ENCODE peak calls at places on chromosome 22, in seven cellular contexts. One of them, this sample, is unnamed.

GRCh38 chr22:50530857-50531545 is 1.2 kb upstream of the TYMP start:
- DNase-seq in stimulated activated CD8-positive, alpha-beta memory T cell treated with anti-CD3 and anti-CD28 coated beads, Interleukin-15, amount 100 ng/mL, for 4 hours: peak
- DNase-seq in NCI-H446: no peak
- DNase-seq in osteocyte: peak
- DNase-seq in anterior cingulate cortex: no peak
- DNase-seq in nephron progenitor cell: peak
- DNase-seq in choroid plexus epithelial cell: peak
- DNase-seq in this sample: no peak

GRCh38 chr22:18057568-18058209 is 20.1 kb upstream of the PEX26 start:
- DNase-seq in anterior cingulate cortex: peak
- DNase-seq in NCI-H446: peak
- DNase-seq in nephron progenitor cell: no peak
- DNase-seq in stimulated activated CD8-positive, alpha-beta memory T cell treated with anti-CD3 and anti-CD28 coated beads, Interleukin-15, amount 100 ng/mL, for 4 hours: no peak
- DNase-seq in choroid plexus epithelial cell: peak
- DNase-seq in osteocyte: no peak
- DNase-seq in this sample: no peak

GRCh38 chr22:49056301-49056700 is 771.4 kb downstream of the BRD1 start:
- DNase-seq in NCI-H446: no peak
- DNase-seq in osteocyte: no peak
- DNase-seq in choroid plexus epithelial cell: no peak
- DNase-seq in stimulated activated CD8-positive, alpha-beta memory T cell treated with anti-CD3 and anti-CD28 coated beads, Interleukin-15, amount 100 ng/mL, for 4 hours: no peak
- DNase-seq in nephron progenitor cell: no peak
- DNase-seq in anterior cingulate cortex: no peak
- DNase-seq in this sample: no peak

GRCh38 chr22:23753371-23753770 is 854 bp downstream of the VPREB3 start:
- DNase-seq in anterior cingulate cortex: no peak
- DNase-seq in stimulated activated CD8-positive, alpha-beta memory T cell treated with anti-CD3 and anti-CD28 coated beads, Interleukin-15, amount 100 ng/mL, for 4 hours: no peak
- DNase-seq in NCI-H446: no peak
- DNase-seq in choroid plexus epithelial cell: no peak
- DNase-seq in osteocyte: no peak
- DNase-seq in nephron progenitor cell: no peak
- DNase-seq in this sample: no peak

GRCh38 chr22:28907311-28908008 is 24.1 kb downstream of the ZNRF3 start:
- DNase-seq in choroid plexus epithelial cell: no peak
- DNase-seq in osteocyte: no peak
- DNase-seq in NCI-H446: no peak
- DNase-seq in stimulated activated CD8-positive, alpha-beta memory T cell treated with anti-CD3 and anti-CD28 coated beads, Interleukin-15, amount 100 ng/mL, for 4 hours: no peak
- DNase-seq in anterior cingulate cortex: no peak
- DNase-seq in nephron progenitor cell: no peak
- DNase-seq in this sample: peak

GRCh38 chr22:20781272-20781990 is 7.5 kb downstream of the SERPIND1 start:
- DNase-seq in choroid plexus epithelial cell: peak
- DNase-seq in nephron progenitor cell: no peak
- DNase-seq in stimulated activated CD8-positive, alpha-beta memory T cell treated with anti-CD3 and anti-CD28 coated beads, Interleukin-15, amount 100 ng/mL, for 4 hours: no peak
- DNase-seq in anterior cingulate cortex: no peak
- DNase-seq in osteocyte: no peak
- DNase-seq in NCI-H446: no peak
- DNase-seq in this sample: no peak

GRCh38 chr22:43346521-43346929 is 3.4 kb upstream of the SCUBE1 start:
- DNase-seq in NCI-H446: no peak
- DNase-seq in stimulated activated CD8-positive, alpha-beta memory T cell treated with anti-CD3 and anti-CD28 coated beads, Interleukin-15, amount 100 ng/mL, for 4 hours: peak
- DNase-seq in osteocyte: no peak
- DNase-seq in choroid plexus epithelial cell: peak
- DNase-seq in anterior cingulate cortex: no peak
- DNase-seq in nephron progenitor cell: peak
- DNase-seq in this sample: no peak

GRCh38 chr22:44381761-44382454 is 69.2 kb upstream of the SHISAL1 start:
- DNase-seq in stimulated activated CD8-positive, alpha-beta memory T cell treated with anti-CD3 and anti-CD28 coated beads, Interleukin-15, amount 100 ng/mL, for 4 hours: no peak
- DNase-seq in osteocyte: no peak
- DNase-seq in NCI-H446: no peak
- DNase-seq in nephron progenitor cell: peak
- DNase-seq in anterior cingulate cortex: no peak
- DNase-seq in choroid plexus epithelial cell: no peak
- DNase-seq in this sample: no peak

GRCh38 chr22:43540570-43540969 is 128.8 kb downstream of the MPPED1 start:
- DNase-seq in anterior cingulate cortex: no peak
- DNase-seq in choroid plexus epithelial cell: no peak
- DNase-seq in osteocyte: no peak
- DNase-seq in nephron progenitor cell: no peak
- DNase-seq in NCI-H446: no peak
- DNase-seq in stimulated activated CD8-positive, alpha-beta memory T cell treated with anti-CD3 and anti-CD28 coated beads, Interleukin-15, amount 100 ng/mL, for 4 hours: no peak
- DNase-seq in this sample: no peak

GRCh38 chr22:21045585-21046294 is at the start of gene LRRC74B:
- DNase-seq in NCI-H446: peak
- DNase-seq in stimulated activated CD8-positive, alpha-beta memory T cell treated with anti-CD3 and anti-CD28 coated beads, Interleukin-15, amount 100 ng/mL, for 4 hours: peak
- DNase-seq in choroid plexus epithelial cell: peak
- DNase-seq in osteocyte: peak
- DNase-seq in anterior cingulate cortex: peak
- DNase-seq in nephron progenitor cell: peak
- DNase-seq in this sample: peak

GRCh38 chr22:46007848-46008261 is 30.9 kb upstream of the WNT7B start:
- DNase-seq in choroid plexus epithelial cell: peak
- DNase-seq in stimulated activated CD8-positive, alpha-beta memory T cell treated with anti-CD3 and anti-CD28 coated beads, Interleukin-15, amount 100 ng/mL, for 4 hours: no peak
- DNase-seq in anterior cingulate cortex: no peak
- DNase-seq in NCI-H446: no peak
- DNase-seq in nephron progenitor cell: no peak
- DNase-seq in osteocyte: no peak
- DNase-seq in this sample: peak

GRCh38 chr22:19728836-19729235 is 5.5 kb downstream of the GP1BB start:
- DNase-seq in choroid plexus epithelial cell: no peak
- DNase-seq in NCI-H446: no peak
- DNase-seq in anterior cingulate cortex: no peak
- DNase-seq in stimulated activated CD8-positive, alpha-beta memory T cell treated with anti-CD3 and anti-CD28 coated beads, Interleukin-15, amount 100 ng/mL, for 4 hours: no peak
- DNase-seq in osteocyte: no peak
- DNase-seq in nephron progenitor cell: no peak
- DNase-seq in this sample: no peak

GRCh38 chr22:46854125-46854870 is 91.8 kb downstream of the TBC1D22A start:
- DNase-seq in stimulated activated CD8-positive, alpha-beta memory T cell treated with anti-CD3 and anti-CD28 coated beads, Interleukin-15, amount 100 ng/mL, for 4 hours: no peak
- DNase-seq in osteocyte: no peak
- DNase-seq in nephron progenitor cell: no peak
- DNase-seq in choroid plexus epithelial cell: peak
- DNase-seq in NCI-H446: no peak
- DNase-seq in anterior cingulate cortex: no peak
- DNase-seq in this sample: no peak

GRCh38 chr22:43136255-43136654 is 6.9 kb downstream of the MCAT start:
- DNase-seq in anterior cingulate cortex: peak
- DNase-seq in osteocyte: no peak
- DNase-seq in stimulated activated CD8-positive, alpha-beta memory T cell treated with anti-CD3 and anti-CD28 coated beads, Interleukin-15, amount 100 ng/mL, for 4 hours: no peak
- DNase-seq in choroid plexus epithelial cell: peak
- DNase-seq in nephron progenitor cell: peak
- DNase-seq in NCI-H446: no peak
- DNase-seq in this sample: no peak

GRCh38 chr22:32758866-32759385 is 42.6 kb upstream of the TIMP3 start:
- DNase-seq in choroid plexus epithelial cell: no peak
- DNase-seq in nephron progenitor cell: no peak
- DNase-seq in stimulated activated CD8-positive, alpha-beta memory T cell treated with anti-CD3 and anti-CD28 coated beads, Interleukin-15, amount 100 ng/mL, for 4 hours: no peak
- DNase-seq in anterior cingulate cortex: no peak
- DNase-seq in NCI-H446: no peak
- DNase-seq in osteocyte: no peak
- DNase-seq in this sample: no peak

GRCh38 chr22:44363214-44363979 is 50.6 kb upstream of the SHISAL1 start:
- DNase-seq in choroid plexus epithelial cell: peak
- DNase-seq in nephron progenitor cell: no peak
- DNase-seq in anterior cingulate cortex: peak
- DNase-seq in NCI-H446: no peak
- DNase-seq in osteocyte: peak
- DNase-seq in stimulated activated CD8-positive, alpha-beta memory T cell treated with anti-CD3 and anti-CD28 coated beads, Interleukin-15, amount 100 ng/mL, for 4 hours: no peak
- DNase-seq in this sample: peak

GRCh38 chr22:44352378-44353062 is 39.8 kb upstream of the SHISAL1 start:
- DNase-seq in anterior cingulate cortex: no peak
- DNase-seq in NCI-H446: no peak
- DNase-seq in choroid plexus epithelial cell: no peak
- DNase-seq in nephron progenitor cell: no peak
- DNase-seq in osteocyte: no peak
- DNase-seq in stimulated activated CD8-positive, alpha-beta memory T cell treated with anti-CD3 and anti-CD28 coated beads, Interleukin-15, amount 100 ng/mL, for 4 hours: no peak
- DNase-seq in this sample: no peak

GRCh38 chr22:41048791-41049717 is 43.3 kb upstream of the EP300 start:
- DNase-seq in nephron progenitor cell: peak
- DNase-seq in choroid plexus epithelial cell: peak
- DNase-seq in stimulated activated CD8-positive, alpha-beta memory T cell treated with anti-CD3 and anti-CD28 coated beads, Interleukin-15, amount 100 ng/mL, for 4 hours: no peak
- DNase-seq in anterior cingulate cortex: peak
- DNase-seq in osteocyte: no peak
- DNase-seq in NCI-H446: no peak
- DNase-seq in this sample: no peak

GRCh38 chr22:47976219-47976618 is 1213.8 kb downstream of the TBC1D22A start:
- DNase-seq in NCI-H446: no peak
- DNase-seq in nephron progenitor cell: no peak
- DNase-seq in anterior cingulate cortex: no peak
- DNase-seq in choroid plexus epithelial cell: no peak
- DNase-seq in stimulated activated CD8-positive, alpha-beta memory T cell treated with anti-CD3 and anti-CD28 coated beads, Interleukin-15, amount 100 ng/mL, for 4 hours: no peak
- DNase-seq in osteocyte: no peak
- DNase-seq in this sample: no peak

GRCh38 chr22:19884161-19884953 is 29.7 kb upstream of the GNB1L start:
- DNase-seq in anterior cingulate cortex: no peak
- DNase-seq in stimulated activated CD8-positive, alpha-beta memory T cell treated with anti-CD3 and anti-CD28 coated beads, Interleukin-15, amount 100 ng/mL, for 4 hours: no peak
- DNase-seq in osteocyte: no peak
- DNase-seq in nephron progenitor cell: no peak
- DNase-seq in choroid plexus epithelial cell: no peak
- DNase-seq in NCI-H446: no peak
- DNase-seq in this sample: no peak

GRCh38 chr22:20324139-20324516 is 4.3 kb upstream of the DGCR6L start:
- DNase-seq in anterior cingulate cortex: no peak
- DNase-seq in NCI-H446: no peak
- DNase-seq in nephron progenitor cell: no peak
- DNase-seq in choroid plexus epithelial cell: no peak
- DNase-seq in osteocyte: no peak
- DNase-seq in stimulated activated CD8-positive, alpha-beta memory T cell treated with anti-CD3 and anti-CD28 coated beads, Interleukin-15, amount 100 ng/mL, for 4 hours: no peak
- DNase-seq in this sample: no peak

GRCh38 chr22:37633082-37633692 is 6.3 kb upstream of the SH3BP1 start:
- DNase-seq in choroid plexus epithelial cell: no peak
- DNase-seq in nephron progenitor cell: no peak
- DNase-seq in anterior cingulate cortex: no peak
- DNase-seq in stimulated activated CD8-positive, alpha-beta memory T cell treated with anti-CD3 and anti-CD28 coated beads, Interleukin-15, amount 100 ng/mL, for 4 hours: no peak
- DNase-seq in osteocyte: no peak
- DNase-seq in NCI-H446: no peak
- DNase-seq in this sample: no peak

GRCh38 chr22:21642584-21643448 is 714 bp downstream of the SDF2L1 start:
- DNase-seq in osteocyte: peak
- DNase-seq in anterior cingulate cortex: no peak
- DNase-seq in NCI-H446: peak
- DNase-seq in choroid plexus epithelial cell: peak
- DNase-seq in stimulated activated CD8-positive, alpha-beta memory T cell treated with anti-CD3 and anti-CD28 coated beads, Interleukin-15, amount 100 ng/mL, for 4 hours: no peak
- DNase-seq in nephron progenitor cell: peak
- DNase-seq in this sample: peak

GRCh38 chr22:48523091-48523490 is 1304.6 kb downstream of the BRD1 start:
- DNase-seq in anterior cingulate cortex: no peak
- DNase-seq in osteocyte: no peak
- DNase-seq in choroid plexus epithelial cell: no peak
- DNase-seq in nephron progenitor cell: no peak
- DNase-seq in stimulated activated CD8-positive, alpha-beta memory T cell treated with anti-CD3 and anti-CD28 coated beads, Interleukin-15, amount 100 ng/mL, for 4 hours: no peak
- DNase-seq in NCI-H446: no peak
- DNase-seq in this sample: no peak

GRCh38 chr22:38774496-38775166 is 18.8 kb upstream of the SUN2 start:
- DNase-seq in anterior cingulate cortex: no peak
- DNase-seq in choroid plexus epithelial cell: no peak
- DNase-seq in NCI-H446: no peak
- DNase-seq in stimulated activated CD8-positive, alpha-beta memory T cell treated with anti-CD3 and anti-CD28 coated beads, Interleukin-15, amount 100 ng/mL, for 4 hours: no peak
- DNase-seq in nephron progenitor cell: no peak
- DNase-seq in osteocyte: no peak
- DNase-seq in this sample: no peak

GRCh38 chr22:46084943-46085830 is 65.1 kb upstream of the PPARA start:
- DNase-seq in anterior cingulate cortex: peak
- DNase-seq in osteocyte: no peak
- DNase-seq in choroid plexus epithelial cell: no peak
- DNase-seq in nephron progenitor cell: no peak
- DNase-seq in NCI-H446: no peak
- DNase-seq in stimulated activated CD8-positive, alpha-beta memory T cell treated with anti-CD3 and anti-CD28 coated beads, Interleukin-15, amount 100 ng/mL, for 4 hours: no peak
- DNase-seq in this sample: no peak

GRCh38 chr22:27487600-27488450 is 313.7 kb downstream of the MN1 start:
- DNase-seq in anterior cingulate cortex: no peak
- DNase-seq in nephron progenitor cell: no peak
- DNase-seq in NCI-H446: no peak
- DNase-seq in stimulated activated CD8-positive, alpha-beta memory T cell treated with anti-CD3 and anti-CD28 coated beads, Interleukin-15, amount 100 ng/mL, for 4 hours: no peak
- DNase-seq in osteocyte: no peak
- DNase-seq in choroid plexus epithelial cell: peak
- DNase-seq in this sample: no peak

GRCh38 chr22:22348127-22348814 is 103.7 kb downstream of the VPREB1 start:
- DNase-seq in choroid plexus epithelial cell: peak
- DNase-seq in osteocyte: no peak
- DNase-seq in stimulated activated CD8-positive, alpha-beta memory T cell treated with anti-CD3 and anti-CD28 coated beads, Interleukin-15, amount 100 ng/mL, for 4 hours: no peak
- DNase-seq in anterior cingulate cortex: peak
- DNase-seq in nephron progenitor cell: no peak
- DNase-seq in NCI-H446: no peak
- DNase-seq in this sample: no peak

GRCh38 chr22:23376256-23376655 is 195.9 kb downstream of the BCR start:
- DNase-seq in stimulated activated CD8-positive, alpha-beta memory T cell treated with anti-CD3 and anti-CD28 coated beads, Interleukin-15, amount 100 ng/mL, for 4 hours: no peak
- DNase-seq in nephron progenitor cell: no peak
- DNase-seq in NCI-H446: no peak
- DNase-seq in anterior cingulate cortex: no peak
- DNase-seq in choroid plexus epithelial cell: peak
- DNase-seq in osteocyte: no peak
- DNase-seq in this sample: no peak

GRCh38 chr22:43313497-43314474 is 29.4 kb downstream of the SCUBE1 start:
- DNase-seq in osteocyte: no peak
- DNase-seq in stimulated activated CD8-positive, alpha-beta memory T cell treated with anti-CD3 and anti-CD28 coated beads, Interleukin-15, amount 100 ng/mL, for 4 hours: no peak
- DNase-seq in choroid plexus epithelial cell: no peak
- DNase-seq in anterior cingulate cortex: no peak
- DNase-seq in NCI-H446: no peak
- DNase-seq in nephron progenitor cell: no peak
- DNase-seq in this sample: no peak

GRCh38 chr22:19932367-19933206 is 9.0 kb upstream of the COMT start:
- DNase-seq in osteocyte: no peak
- DNase-seq in stimulated activated CD8-positive, alpha-beta memory T cell treated with anti-CD3 and anti-CD28 coated beads, Interleukin-15, amount 100 ng/mL, for 4 hours: no peak
- DNase-seq in nephron progenitor cell: no peak
- DNase-seq in NCI-H446: no peak
- DNase-seq in choroid plexus epithelial cell: no peak
- DNase-seq in anterior cingulate cortex: no peak
- DNase-seq in this sample: no peak

GRCh38 chr22:27810566-27810965 is 9.0 kb upstream of the MN1 start:
- DNase-seq in NCI-H446: no peak
- DNase-seq in stimulated activated CD8-positive, alpha-beta memory T cell treated with anti-CD3 and anti-CD28 coated beads, Interleukin-15, amount 100 ng/mL, for 4 hours: no peak
- DNase-seq in osteocyte: no peak
- DNase-seq in choroid plexus epithelial cell: peak
- DNase-seq in anterior cingulate cortex: peak
- DNase-seq in nephron progenitor cell: peak
- DNase-seq in this sample: no peak

GRCh38 chr22:43624144-43624998 is 187.7 kb downstream of the EFCAB6 start:
- DNase-seq in osteocyte: peak
- DNase-seq in choroid plexus epithelial cell: no peak
- DNase-seq in stimulated activated CD8-positive, alpha-beta memory T cell treated with anti-CD3 and anti-CD28 coated beads, Interleukin-15, amount 100 ng/mL, for 4 hours: no peak
- DNase-seq in NCI-H446: no peak
- DNase-seq in nephron progenitor cell: no peak
- DNase-seq in anterior cingulate cortex: no peak
- DNase-seq in this sample: no peak

GRCh38 chr22:27632451-27633295 is 168.9 kb downstream of the MN1 start:
- DNase-seq in nephron progenitor cell: peak
- DNase-seq in NCI-H446: no peak
- DNase-seq in osteocyte: no peak
- DNase-seq in anterior cingulate cortex: no peak
- DNase-seq in choroid plexus epithelial cell: no peak
- DNase-seq in stimulated activated CD8-positive, alpha-beta memory T cell treated with anti-CD3 and anti-CD28 coated beads, Interleukin-15, amount 100 ng/mL, for 4 hours: no peak
- DNase-seq in this sample: no peak